ENCODE peak calls at places on chromosomes 4 and X, in ten cellular contexts. U, D, O, Z, W, V, G, T, I and P are unnamed samples.

GRCh38 chrX:149979126-149979644 is 40.9 kb upstream of the EOLA2 start:
- DNase-seq in U (no peak), D (no peak), O (no peak), Z (no peak), W (no peak), V (no peak), G (no peak), T (no peak), I (no peak), P (no peak)

GRCh38 chr4:31467781-31468180 is 747.6 kb downstream of the PCDH7 start:
- DNase-seq in U (no peak), D (no peak), O (no peak), Z (no peak), W (no peak), V (no peak), G (no peak), T (peak), I (no peak), P (no peak)

GRCh38 chr4:115121351-115122043 is 8.1 kb upstream of the NDST4 start:
- DNase-seq in U (no peak), D (no peak), O (no peak), Z (no peak), W (no peak), V (no peak), G (no peak), T (no peak), I (no peak), P (no peak)

GRCh38 chrX:81259714-81260395 is 58.0 kb downstream of the SH3BGRL start:
- DNase-seq in U (no peak), D (no peak), O (no peak), Z (no peak), W (no peak), V (no peak), G (no peak), T (no peak), I (no peak), P (no peak)

GRCh38 chr4:76540496-76540895 is 105.5 kb downstream of the SHROOM3 start:
- DNase-seq in U (no peak), D (no peak), O (no peak), Z (no peak), W (no peak), V (no peak), G (no peak), T (no peak), I (no peak), P (no peak)

GRCh38 chr4:5993876-5994811 is 24.1 kb downstream of the C4orf50 start:
- DNase-seq in U (no peak), D (no peak), O (peak), Z (peak), W (no peak), V (no peak), G (no peak), T (no peak), I (no peak), P (no peak)

GRCh38 chr4:151110236-151110635 is 10.8 kb downstream of the RPS3A start:
- DNase-seq in U (no peak), D (no peak), O (no peak), Z (no peak), W (no peak), V (no peak), G (no peak), T (no peak), I (no peak), P (no peak)

GRCh38 chr4:142353149-142353738 is 492.9 kb downstream of the INPP4B start:
- DNase-seq in U (no peak), D (peak), O (no peak), Z (no peak), W (no peak), V (no peak), G (no peak), T (peak), I (no peak), P (peak)

GRCh38 chr4:174479140-174479539 is 43.1 kb downstream of the HPGD start:
- DNase-seq in U (no peak), D (no peak), O (no peak), Z (no peak), W (no peak), V (no peak), G (no peak), T (no peak), I (no peak), P (no peak)

GRCh38 chr4:185512516-185512915 is 22.8 kb downstream of the PDLIM3 start:
- DNase-seq in U (no peak), D (no peak), O (no peak), Z (no peak), W (no peak), V (no peak), G (no peak), T (no peak), I (no peak), P (no peak)

GRCh38 chrX:81291996-81292395 is 90.1 kb downstream of the SH3BGRL start:
- DNase-seq in U (no peak), D (no peak), O (no peak), Z (no peak), W (no peak), V (no peak), G (no peak), T (no peak), I (no peak), P (no peak)

GRCh38 chr4:53640576-53641459 is 49.5 kb upstream of the LNX1 start:
- DNase-seq in U (no peak), D (peak), O (no peak), Z (no peak), W (no peak), V (no peak), G (no peak), T (no peak), I (no peak), P (no peak)

GRCh38 chr4:113300384-113301011 is 251.0 kb downstream of the ANK2 start:
- DNase-seq in U (peak), D (no peak), O (no peak), Z (no peak), W (no peak), V (no peak), G (no peak), T (no peak), I (no peak), P (no peak)

GRCh38 chr4:172042714-172043114 is 229.5 kb downstream of the GALNTL6 start:
- DNase-seq in U (no peak), D (no peak), O (no peak), Z (no peak), W (peak), V (no peak), G (no peak), T (no peak), I (no peak), P (peak)

GRCh38 chr4:7625073-7625472 is 190.3 kb upstream of the PSAPL1 start:
- DNase-seq in U (no peak), D (peak), O (no peak), Z (no peak), W (no peak), V (no peak), G (no peak), T (no peak), I (no peak), P (no peak)

GRCh38 chrX:151695583-151695930 is 299 bp downstream of the PRRG3 start:
- DNase-seq in U (no peak), D (no peak), O (no peak), Z (no peak), W (no peak), V (no peak), G (no peak), T (no peak), I (no peak), P (no peak)

GRCh38 chr4:127604949-127605709 is 27.6 kb upstream of the INTU start:
- DNase-seq in U (no peak), D (peak), O (no peak), Z (no peak), W (peak), V (no peak), G (no peak), T (peak), I (no peak), P (no peak)

GRCh38 chr4:152045397-152045780 is 284.6 kb upstream of the GATB start:
- DNase-seq in U (no peak), D (no peak), O (no peak), Z (no peak), W (no peak), V (no peak), G (no peak), T (no peak), I (no peak), P (no peak)

GRCh38 chr4:128225148-128225547 is 62.5 kb downstream of the PGRMC2 start:
- DNase-seq in U (no peak), D (no peak), O (no peak), Z (no peak), W (no peak), V (no peak), G (no peak), T (peak), I (no peak), P (no peak)

GRCh38 chr4:107133965-107134364 is 97.9 kb upstream of the DKK2 start:
- DNase-seq in U (no peak), D (no peak), O (no peak), Z (no peak), W (no peak), V (no peak), G (no peak), T (no peak), I (no peak), P (no peak)

GRCh38 chr4:71133491-71133890 is 140.0 kb downstream of the DCK start:
- DNase-seq in U (no peak), D (no peak), O (no peak), Z (no peak), W (no peak), V (no peak), G (no peak), T (no peak), I (no peak), P (no peak)

GRCh38 chr4:158285429-158286216 is 75.3 kb downstream of the TMEM144 start:
- DNase-seq in U (no peak), D (no peak), O (no peak), Z (no peak), W (no peak), V (no peak), G (no peak), T (no peak), I (no peak), P (no peak)

GRCh38 chr4:145679520-145679919 is 426 bp upstream of the C4orf51 start:
- DNase-seq in U (no peak), D (no peak), O (no peak), Z (no peak), W (peak), V (peak), G (no peak), T (peak), I (no peak), P (peak)

GRCh38 chrX:49185062-49185394 is 1.1 kb downstream of the PRICKLE3 start:
- DNase-seq in U (no peak), D (no peak), O (no peak), Z (no peak), W (no peak), V (no peak), G (no peak), T (no peak), I (no peak), P (no peak)

GRCh38 chr4:141074098-141074878 is 59.0 kb downstream of the RNF150 start:
- DNase-seq in U (no peak), D (no peak), O (no peak), Z (no peak), W (no peak), V (no peak), G (no peak), T (peak), I (no peak), P (no peak)

GRCh38 chr4:140137654-140138053 is 16.3 kb downstream of the MAML3 start:
- DNase-seq in U (no peak), D (no peak), O (no peak), Z (no peak), W (no peak), V (no peak), G (no peak), T (no peak), I (no peak), P (no peak)

GRCh38 chrX:65644621-65645287 is 22.7 kb upstream of the MSN start:
- DNase-seq in U (peak), D (peak), O (no peak), Z (peak), W (no peak), V (peak), G (no peak), T (peak), I (no peak), P (no peak)

GRCh38 chr4:65943076-65943475 is 272.8 kb upstream of the EPHA5 start:
- DNase-seq in U (no peak), D (no peak), O (no peak), Z (no peak), W (no peak), V (no peak), G (no peak), T (no peak), I (no peak), P (no peak)

GRCh38 chrX:69088171-69088938 is 76.9 kb downstream of the PJA1 start:
- DNase-seq in U (no peak), D (no peak), O (peak), Z (no peak), W (no peak), V (peak), G (no peak), T (peak), I (no peak), P (no peak)

GRCh38 chr4:46329118-46329976 is 60.6 kb downstream of the GABRA2 start:
- DNase-seq in U (no peak), D (peak), O (peak), Z (no peak), W (peak), V (no peak), G (peak), T (no peak), I (no peak), P (peak)

GRCh38 chr4:162101337-162101736 is 62.5 kb downstream of the FSTL5 start:
- DNase-seq in U (no peak), D (no peak), O (no peak), Z (no peak), W (no peak), V (no peak), G (no peak), T (no peak), I (no peak), P (no peak)

GRCh38 chr4:184100297-184100885 is 117.3 kb downstream of the ENPP6 start:
- DNase-seq in U (peak), D (peak), O (peak), Z (no peak), W (peak), V (peak), G (peak), T (no peak), I (no peak), P (peak)

GRCh38 chr4:124684301-124684700 is 28.2 kb downstream of the ANKRD50 start:
- DNase-seq in U (no peak), D (no peak), O (no peak), Z (no peak), W (no peak), V (no peak), G (no peak), T (no peak), I (no peak), P (no peak)

GRCh38 chr4:150593996-150594395 is 12.0 kb downstream of the MAB21L2 start:
- DNase-seq in U (no peak), D (no peak), O (no peak), Z (no peak), W (no peak), V (no peak), G (no peak), T (peak), I (no peak), P (no peak)

GRCh38 chr4:145735330-145735638 is 55.3 kb downstream of the C4orf51 start:
- DNase-seq in U (no peak), D (no peak), O (no peak), Z (no peak), W (no peak), V (no peak), G (no peak), T (peak), I (no peak), P (no peak)

GRCh38 chrX:3516051-3516541 is 169.6 kb upstream of the MXRA5 start:
- DNase-seq in U (no peak), D (no peak), O (no peak), Z (no peak), W (no peak), V (no peak), G (no peak), T (no peak), I (no peak), P (no peak)

GRCh38 chr4:19381068-19381467 is 870.6 kb upstream of the SLIT2 start:
- DNase-seq in U (no peak), D (no peak), O (no peak), Z (no peak), W (no peak), V (no peak), G (no peak), T (no peak), I (no peak), P (no peak)